ENCODE peak calls at places on chromosomes 5 and 9, in six cellular contexts. E is KBM-7; M is PC-3; H is C1 segment of cervical spinal cord; J is Peyer's patch; O is effector CD8-positive, alpha-beta T cell. L is an unnamed sample.

GRCh38 chr9:98964911-98965336 is 21.2 kb downstream of the COL15A1 start:
- DNase-seq in O (no peak), E (no peak), M (no peak), H (no peak), J (no peak), L (no peak)

GRCh38 chr5:135489466-135490244 is 37.5 kb upstream of the TIFAB start:
- DNase-seq in E (no peak), M (no peak), H (no peak), O (no peak), J (no peak), L (no peak)

GRCh38 chr5:6714221-6715041 is 1.2 kb downstream of the TENT4A start:
- DNase-seq in M (peak; percentile 55), H (no peak), J (peak; percentile 59), O (no peak), E (no peak), L (no peak)

GRCh38 chr5:163938595-163938994 is 433.2 kb downstream of the MAT2B start:
- DNase-seq in E (peak; percentile 32), J (no peak), O (no peak), H (no peak), M (no peak), L (no peak)

GRCh38 chr9:84668204-84669007 is 1.1 kb upstream of the NTRK2 start:
- DNase-seq in J (peak; percentile 60), O (no peak), E (peak; percentile 58), M (peak; percentile 33), H (peak; percentile 75), L (peak; percentile 48)

GRCh38 chr9:113581865-113582697 is 118.6 kb downstream of the RGS3 start:
- DNase-seq in O (peak; percentile 39), E (no peak), J (peak; percentile 80), M (no peak), H (peak; percentile 55), L (no peak)

GRCh38 chr5:35436441-35437057 is 181.1 kb upstream of the SPEF2 start:
- DNase-seq in E (peak; percentile 32), O (no peak), H (no peak), J (no peak), M (peak; percentile 57), L (peak; percentile 42)

GRCh38 chr9:121607434-121608248 is 43.8 kb upstream of the DAB2IP start:
- DNase-seq in E (peak; percentile 54), J (no peak), O (no peak), H (no peak), M (peak; percentile 29), L (no peak)

GRCh38 chr5:72608297-72608696 is 101.1 kb upstream of the ZNF366 start:
- DNase-seq in H (no peak), O (no peak), E (no peak), M (no peak), J (no peak), L (no peak)

GRCh38 chr9:79572891-79573696 is 1.3 kb downstream of the TLE4 start:
- DNase-seq in O (peak; percentile 64), H (peak; percentile 54), E (no peak), J (peak; percentile 75), M (no peak), L (no peak)

GRCh38 chr5:54178207-54178606 is 132.2 kb downstream of the ARL15 start:
- DNase-seq in E (no peak), H (no peak), M (no peak), J (no peak), O (no peak), L (no peak)

GRCh38 chr5:144142030-144142825 is 28.2 kb downstream of the YIPF5 start:
- DNase-seq in J (no peak), O (no peak), M (peak; percentile 55), E (peak; percentile 46), H (no peak), L (peak; percentile 33)

GRCh38 chr9:15469406-15469805 is 41.4 kb downstream of the PSIP1 start:
- DNase-seq in E (no peak), J (no peak), M (no peak), O (no peak), H (no peak), L (no peak)

GRCh38 chr9:89750117-89750551 is 145.3 kb downstream of the GADD45G start:
- DNase-seq in E (no peak), M (no peak), O (no peak), J (no peak), H (peak; percentile 26), L (no peak)

GRCh38 chr5:152271420-152271819 is 133.7 kb downstream of the NMUR2 start:
- DNase-seq in O (no peak), H (peak; percentile 1), E (peak; percentile 11), J (no peak), M (peak; percentile 87), L (no peak)

GRCh38 chr5:135266975-135267374 is 132.1 kb downstream of the MACROH2A1 start:
- DNase-seq in E (no peak), H (no peak), M (no peak), O (no peak), J (no peak), L (no peak)

GRCh38 chr9:107360098-107360497 is 77.0 kb downstream of the RAD23B start:
- DNase-seq in O (no peak), J (no peak), M (no peak), E (no peak), H (no peak), L (no peak)

GRCh38 chr5:56011835-56012234 is 17.1 kb upstream of the IL6ST start:
- DNase-seq in E (no peak), J (no peak), M (peak; percentile 74), H (no peak), O (no peak), L (peak; percentile 40)

GRCh38 chr9:102499468-102499867 is 495.7 kb upstream of the CYLC2 start:
- DNase-seq in O (no peak), H (no peak), M (no peak), E (no peak), J (no peak), L (no peak)

GRCh38 chr9:95762322-95762721 is 113.2 kb upstream of the ERCC6L2 start:
- DNase-seq in H (no peak), O (no peak), M (no peak), E (no peak), J (no peak), L (no peak)

GRCh38 chr5:73541981-73542380 is 23.5 kb downstream of the ANKRA2 start:
- DNase-seq in H (no peak), O (no peak), J (no peak), E (no peak), M (no peak), L (no peak)